ENCODE peak calls at places on chromosomes 6 and 20, in nine cellular contexts. One of them, this sample, is unnamed. For H3K36me3, the result is how much of the 10 kb centered on the place peaks cover.

GRCh38 chr6:167031082-167031709 is 32.0 kb downstream of the CEP43 start:
- DNase-seq in MM.1S: no peak
- DNase-seq in mammary epithelial cell: peak
- DNase-seq in neural progenitor cell: no peak
- DNase-seq in fibroblast of lung: no peak
- DNase-seq in PC-9: no peak
- DNase-seq in endothelial cell of umbilical vein: no peak
- DNase-seq in HepG2: no peak
- DNase-seq in K562: no peak
- DNase-seq in this sample: no peak

GRCh38 chr20:22732751-22733150 is 148.4 kb upstream of the FOXA2 start:
- DNase-seq in PC-9: no peak
- DNase-seq in neural progenitor cell: no peak
- DNase-seq in K562: peak
- DNase-seq in mammary epithelial cell: no peak
- DNase-seq in endothelial cell of umbilical vein: no peak
- DNase-seq in fibroblast of lung: no peak
- DNase-seq in HepG2: peak
- DNase-seq in MM.1S: no peak
- DNase-seq in this sample: no peak

GRCh38 chr6:149844480-149844879 is 19.7 kb downstream of the LRP11 start:
- DNase-seq in endothelial cell of umbilical vein: no peak
- DNase-seq in PC-9: no peak
- DNase-seq in fibroblast of lung: no peak
- DNase-seq in mammary epithelial cell: no peak
- DNase-seq in neural progenitor cell: no peak
- DNase-seq in MM.1S: no peak
- DNase-seq in HepG2: no peak
- DNase-seq in K562: no peak
- DNase-seq in this sample: no peak

GRCh38 chr6:154258064-154258757 is 98.4 kb downstream of the IPCEF1 start:
- DNase-seq in mammary epithelial cell: no peak
- DNase-seq in endothelial cell of umbilical vein: no peak
- DNase-seq in fibroblast of lung: no peak
- DNase-seq in PC-9: no peak
- DNase-seq in MM.1S: no peak
- DNase-seq in neural progenitor cell: no peak
- DNase-seq in K562: no peak
- DNase-seq in HepG2: no peak
- DNase-seq in this sample: no peak

GRCh38 chr6:125952764-125953501 is 3.6 kb upstream of the HINT3 start:
- DNase-seq in PC-9: peak
- DNase-seq in K562: no peak
- DNase-seq in HepG2: peak
- DNase-seq in neural progenitor cell: peak
- DNase-seq in mammary epithelial cell: peak
- DNase-seq in endothelial cell of umbilical vein: peak
- DNase-seq in MM.1S: peak
- DNase-seq in fibroblast of lung: no peak
- DNase-seq in this sample: peak

GRCh38 chr6:160789263-160790027 is 87.4 kb downstream of the PLG start:
- DNase-seq in endothelial cell of umbilical vein: no peak
- DNase-seq in HepG2: no peak
- DNase-seq in K562: no peak
- DNase-seq in neural progenitor cell: no peak
- DNase-seq in MM.1S: no peak
- DNase-seq in mammary epithelial cell: no peak
- DNase-seq in PC-9: no peak
- DNase-seq in fibroblast of lung: no peak
- DNase-seq in this sample: no peak

GRCh38 chr6:7787137-7787575 is 61.3 kb downstream of the BMP6 start:
- DNase-seq in HepG2: no peak
- DNase-seq in K562: no peak
- DNase-seq in MM.1S: no peak
- DNase-seq in PC-9: no peak
- DNase-seq in fibroblast of lung: peak
- DNase-seq in neural progenitor cell: no peak
- DNase-seq in endothelial cell of umbilical vein: peak
- DNase-seq in mammary epithelial cell: peak
- DNase-seq in this sample: no peak

GRCh38 chr20:43658068-43658722 is 8.7 kb upstream of the MYBL2 start:
- DNase-seq in endothelial cell of umbilical vein: no peak
- DNase-seq in HepG2: peak
- DNase-seq in neural progenitor cell: peak
- DNase-seq in PC-9: peak
- DNase-seq in mammary epithelial cell: peak
- DNase-seq in fibroblast of lung: no peak
- DNase-seq in K562: peak
- DNase-seq in MM.1S: no peak
- DNase-seq in this sample: peak

GRCh38 chr6:100062621-100063020 is 68.6 kb upstream of the MCHR2 start:
- DNase-seq in fibroblast of lung: no peak
- DNase-seq in neural progenitor cell: no peak
- DNase-seq in MM.1S: no peak
- DNase-seq in K562: no peak
- DNase-seq in PC-9: no peak
- DNase-seq in HepG2: no peak
- DNase-seq in mammary epithelial cell: no peak
- DNase-seq in endothelial cell of umbilical vein: no peak
- DNase-seq in this sample: no peak

GRCh38 chr6:37618916-37619605 is 78.6 kb downstream of the MDGA1 start:
- DNase-seq in fibroblast of lung: no peak
- DNase-seq in K562: no peak
- DNase-seq in HepG2: no peak
- DNase-seq in mammary epithelial cell: no peak
- DNase-seq in PC-9: no peak
- DNase-seq in endothelial cell of umbilical vein: no peak
- DNase-seq in MM.1S: no peak
- DNase-seq in neural progenitor cell: peak
- DNase-seq in this sample: no peak

GRCh38 chr6:29827579-29828470 is at the start of gene HLA-G:
- DNase-seq in neural progenitor cell: peak
- DNase-seq in HepG2: no peak
- DNase-seq in K562: no peak
- DNase-seq in PC-9: no peak
- DNase-seq in MM.1S: no peak
- DNase-seq in endothelial cell of umbilical vein: no peak
- DNase-seq in fibroblast of lung: no peak
- DNase-seq in mammary epithelial cell: no peak
- DNase-seq in this sample: peak

GRCh38 chr20:49167811-49168507 is 20.2 kb downstream of the STAU1 start:
- DNase-seq in fibroblast of lung: peak
- DNase-seq in mammary epithelial cell: no peak
- DNase-seq in endothelial cell of umbilical vein: no peak
- DNase-seq in K562: no peak
- DNase-seq in HepG2: no peak
- DNase-seq in neural progenitor cell: no peak
- DNase-seq in MM.1S: no peak
- DNase-seq in PC-9: no peak
- DNase-seq in this sample: no peak

GRCh38 chr6:37580164-37580955 is 80.7 kb upstream of the CCDC167 start:
- DNase-seq in mammary epithelial cell: peak
- DNase-seq in PC-9: peak
- DNase-seq in fibroblast of lung: no peak
- DNase-seq in K562: peak
- DNase-seq in neural progenitor cell: no peak
- DNase-seq in endothelial cell of umbilical vein: peak
- DNase-seq in HepG2: no peak
- DNase-seq in MM.1S: no peak
- DNase-seq in this sample: no peak

GRCh38 chr20:47508228-47508752 is 6.6 kb downstream of the NCOA3 start:
- DNase-seq in HepG2: no peak
- DNase-seq in endothelial cell of umbilical vein: peak
- DNase-seq in PC-9: no peak
- DNase-seq in fibroblast of lung: no peak
- DNase-seq in MM.1S: peak
- DNase-seq in mammary epithelial cell: no peak
- DNase-seq in K562: no peak
- DNase-seq in neural progenitor cell: peak
- DNase-seq in this sample: no peak

GRCh38 chr20:53262294-53262840 is 290.2 kb downstream of the TSHZ2 start:
- DNase-seq in K562: no peak
- DNase-seq in neural progenitor cell: no peak
- DNase-seq in endothelial cell of umbilical vein: no peak
- DNase-seq in fibroblast of lung: no peak
- DNase-seq in PC-9: no peak
- DNase-seq in mammary epithelial cell: peak
- DNase-seq in MM.1S: no peak
- DNase-seq in HepG2: no peak
- DNase-seq in this sample: no peak

GRCh38 chr20:53258741-53259140 is 286.6 kb downstream of the TSHZ2 start:
- DNase-seq in neural progenitor cell: no peak
- DNase-seq in HepG2: no peak
- DNase-seq in endothelial cell of umbilical vein: no peak
- DNase-seq in K562: no peak
- DNase-seq in MM.1S: no peak
- DNase-seq in fibroblast of lung: no peak
- DNase-seq in PC-9: no peak
- DNase-seq in mammary epithelial cell: no peak
- DNase-seq in this sample: no peak

GRCh38 chr20:53263554-53264438 is 291.6 kb downstream of the TSHZ2 start:
- DNase-seq in HepG2: no peak
- DNase-seq in fibroblast of lung: no peak
- DNase-seq in endothelial cell of umbilical vein: no peak
- DNase-seq in mammary epithelial cell: no peak
- DNase-seq in PC-9: peak
- DNase-seq in MM.1S: no peak
- DNase-seq in K562: no peak
- DNase-seq in neural progenitor cell: no peak
- DNase-seq in this sample: no peak

GRCh38 chr20:53260168-53260567 is 288.0 kb downstream of the TSHZ2 start:
- DNase-seq in PC-9: no peak
- DNase-seq in fibroblast of lung: no peak
- DNase-seq in HepG2: no peak
- DNase-seq in K562: no peak
- DNase-seq in mammary epithelial cell: no peak
- DNase-seq in endothelial cell of umbilical vein: no peak
- DNase-seq in MM.1S: no peak
- DNase-seq in neural progenitor cell: no peak
- DNase-seq in this sample: no peak

GRCh38 chr20:53260591-53260990 is 288.4 kb downstream of the TSHZ2 start:
- DNase-seq in mammary epithelial cell: no peak
- DNase-seq in endothelial cell of umbilical vein: no peak
- DNase-seq in K562: no peak
- DNase-seq in PC-9: peak
- DNase-seq in fibroblast of lung: no peak
- DNase-seq in HepG2: no peak
- DNase-seq in MM.1S: no peak
- DNase-seq in neural progenitor cell: no peak
- DNase-seq in this sample: no peak
- TF ChIP-seq EZH2 in mammary epithelial cell: no peak
- TF ChIP-seq EZH2 in endothelial cell of umbilical vein: no peak
- TF ChIP-seq EZH2 in K562: no peak
- TF ChIP-seq EZH2 in PC-9: no peak
- TF ChIP-seq EZH2 in fibroblast of lung: no peak
- TF ChIP-seq EZH2 in HepG2: no peak
- TF ChIP-seq EZH2 in MM.1S: no peak
- TF ChIP-seq EZH2 in neural progenitor cell: no peak
- TF ChIP-seq EZH2 in this sample: no peak

GRCh38 chr6:75932067-75932466 is 140.4 kb downstream of the IMPG1 start:
- DNase-seq in fibroblast of lung: peak
- DNase-seq in neural progenitor cell: peak
- DNase-seq in MM.1S: no peak
- DNase-seq in endothelial cell of umbilical vein: peak
- DNase-seq in K562: peak
- DNase-seq in mammary epithelial cell: no peak
- DNase-seq in PC-9: no peak
- DNase-seq in HepG2: peak
- DNase-seq in this sample: peak
- H2AFZ ChIP-seq in fibroblast of lung: no peak
- H2AFZ ChIP-seq in neural progenitor cell: peak
- H2AFZ ChIP-seq in MM.1S: no peak
- H2AFZ ChIP-seq in endothelial cell of umbilical vein: no peak
- H2AFZ ChIP-seq in K562: no peak
- H2AFZ ChIP-seq in mammary epithelial cell: no peak
- H2AFZ ChIP-seq in PC-9: no peak
- H2AFZ ChIP-seq in HepG2: no peak
- H2AFZ ChIP-seq in this sample: no peak

GRCh38 chr6:25311251-25311910 is 32.2 kb downstream of the CARMIL1 start:
- DNase-seq in neural progenitor cell: peak
- DNase-seq in PC-9: peak
- DNase-seq in fibroblast of lung: peak
- DNase-seq in HepG2: no peak
- DNase-seq in mammary epithelial cell: peak
- DNase-seq in MM.1S: no peak
- DNase-seq in endothelial cell of umbilical vein: no peak
- DNase-seq in K562: no peak
- DNase-seq in this sample: no peak

GRCh38 chr6:25315194-25315593 is 36.0 kb downstream of the CARMIL1 start:
- DNase-seq in endothelial cell of umbilical vein: no peak
- DNase-seq in neural progenitor cell: peak
- DNase-seq in fibroblast of lung: no peak
- DNase-seq in mammary epithelial cell: no peak
- DNase-seq in PC-9: no peak
- DNase-seq in MM.1S: peak
- DNase-seq in K562: no peak
- DNase-seq in HepG2: no peak
- DNase-seq in this sample: peak

GRCh38 chr6:25314776-25315175 is 35.6 kb downstream of the CARMIL1 start:
- DNase-seq in MM.1S: no peak
- DNase-seq in neural progenitor cell: no peak
- DNase-seq in fibroblast of lung: no peak
- DNase-seq in endothelial cell of umbilical vein: no peak
- DNase-seq in mammary epithelial cell: no peak
- DNase-seq in PC-9: no peak
- DNase-seq in HepG2: no peak
- DNase-seq in K562: no peak
- DNase-seq in this sample: no peak

GRCh38 chr6:25312034-25312620 is 33.0 kb downstream of the CARMIL1 start:
- DNase-seq in MM.1S: no peak
- DNase-seq in fibroblast of lung: peak
- DNase-seq in endothelial cell of umbilical vein: peak
- DNase-seq in mammary epithelial cell: peak
- DNase-seq in PC-9: no peak
- DNase-seq in K562: no peak
- DNase-seq in HepG2: no peak
- DNase-seq in neural progenitor cell: no peak
- DNase-seq in this sample: no peak

DNA sequence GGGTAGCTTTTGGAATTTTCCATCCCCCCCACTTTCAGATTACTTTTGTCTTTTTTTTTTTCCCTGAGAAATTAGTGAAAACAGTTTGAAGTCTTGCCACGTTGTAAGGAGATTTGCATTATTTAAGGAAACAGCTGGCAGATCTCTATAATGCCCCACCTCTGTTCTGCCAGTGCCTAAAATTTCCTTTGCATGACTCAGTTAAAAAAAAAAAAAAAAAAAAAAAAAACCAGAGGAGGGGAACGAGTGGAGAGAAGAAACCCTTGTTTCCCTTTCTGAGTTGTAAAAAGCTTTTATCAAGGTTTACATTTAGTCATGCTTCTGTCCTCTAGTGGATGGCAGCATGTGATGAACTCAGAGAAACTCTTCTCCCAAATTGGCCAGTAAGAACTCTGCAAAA is 33.5 kb downstream of the CARMIL1 start:
- DNase-seq in endothelial cell of umbilical vein: peak
- DNase-seq in neural progenitor cell: no peak
- DNase-seq in mammary epithelial cell: peak
- DNase-seq in K562: no peak
- DNase-seq in MM.1S: no peak
- DNase-seq in fibroblast of lung: peak
- DNase-seq in HepG2: no peak
- DNase-seq in PC-9: peak
- DNase-seq in this sample: no peak
- H3K36me3 ChIP-seq in endothelial cell of umbilical vein: under half
- H3K36me3 ChIP-seq in neural progenitor cell: under half
- H3K36me3 ChIP-seq in mammary epithelial cell: under half
- H3K36me3 ChIP-seq in K562: under half
- H3K36me3 ChIP-seq in MM.1S: under half
- H3K36me3 ChIP-seq in fibroblast of lung: under half
- H3K36me3 ChIP-seq in HepG2: under half
- H3K36me3 ChIP-seq in PC-9: under half
- H3K36me3 ChIP-seq in this sample: under half

GRCh38 chr6:50826803-50827202 is 8.1 kb downstream of the TFAP2B start:
- DNase-seq in PC-9: no peak
- DNase-seq in endothelial cell of umbilical vein: no peak
- DNase-seq in K562: no peak
- DNase-seq in neural progenitor cell: peak
- DNase-seq in mammary epithelial cell: no peak
- DNase-seq in MM.1S: no peak
- DNase-seq in fibroblast of lung: no peak
- DNase-seq in HepG2: no peak
- DNase-seq in this sample: no peak
- TF ChIP-seq EZH2 in PC-9: no peak
- TF ChIP-seq EZH2 in endothelial cell of umbilical vein: no peak
- TF ChIP-seq EZH2 in K562: no peak
- TF ChIP-seq EZH2 in neural progenitor cell: no peak
- TF ChIP-seq EZH2 in mammary epithelial cell: peak
- TF ChIP-seq EZH2 in MM.1S: no peak
- TF ChIP-seq EZH2 in fibroblast of lung: no peak
- TF ChIP-seq EZH2 in HepG2: no peak
- TF ChIP-seq EZH2 in this sample: peak

This sample was measured in GM23338.